ENCODE peak calls at places on chromosomes 13 and 19, in nine cellular contexts. F, O, X, G, V, K, M, B and S are unnamed samples.

GRCh38 chr19:12603714-12604113 is 6.9 kb downstream of the ZNF490 start:
- DNase-seq in F (no peak), O (peak), X (peak), G (peak), V (no peak), K (no peak), M (no peak), B (no peak), S (no peak)

GRCh38 chr19:36182612-36183454 is 30.6 kb upstream of the COX7A1 start:
- DNase-seq in F (no peak), O (no peak), X (peak), G (peak), V (no peak), K (no peak), M (no peak), B (no peak), S (no peak)

GRCh38 chr13:25286308-25286968 is 850 bp downstream of the MTMR6 start:
- DNase-seq in F (peak), O (peak), X (peak), G (no peak), V (no peak), K (no peak), M (no peak), B (peak), S (no peak)

GRCh38 chr19:15424121-15424520 is 5.3 kb upstream of the AKAP8L start:
- DNase-seq in F (no peak), O (no peak), X (no peak), G (no peak), V (no peak), K (no peak), M (no peak), B (no peak), S (no peak)

GRCh38 chr13:98454389-98454881 is 122.5 kb downstream of the STK24 start:
- DNase-seq in F (peak), O (peak), X (peak), G (peak), V (no peak), K (no peak), M (no peak), B (peak), S (no peak)

GRCh38 chr19:35142531-35143230 is 374 bp upstream of the FXYD7 start:
- DNase-seq in F (peak), O (peak), X (no peak), G (no peak), V (peak), K (peak), M (no peak), B (no peak), S (no peak)

GRCh38 chr19:42188665-42189064 is 28.8 kb downstream of the DEDD2 start:
- DNase-seq in F (no peak), O (no peak), X (no peak), G (no peak), V (no peak), K (no peak), M (no peak), B (no peak), S (no peak)

GRCh38 chr19:48625891-48626327 is 6.6 kb downstream of the SPHK2 start:
- DNase-seq in F (no peak), O (no peak), X (no peak), G (no peak), V (no peak), K (no peak), M (no peak), B (no peak), S (no peak)

GRCh38 chr19:4088975-4089374 is 22.3 kb upstream of the ZBTB7A start:
- DNase-seq in F (no peak), O (no peak), X (no peak), G (no peak), V (no peak), K (no peak), M (no peak), B (no peak), S (no peak)

GRCh38 chr19:50432221-50432626 is 468 bp upstream of the MYBPC2 start:
- DNase-seq in F (no peak), O (peak), X (peak), G (no peak), V (no peak), K (no peak), M (no peak), B (no peak), S (no peak)

GRCh38 chr19:4556574-4557185 is 2.8 kb downstream of the SEMA6B start:
- DNase-seq in F (peak), O (peak), X (no peak), G (no peak), V (peak), K (no peak), M (no peak), B (no peak), S (no peak)

GRCh38 chr19:56974554-56975207 is 134.2 kb upstream of the PEG3 start:
- DNase-seq in F (peak), O (no peak), X (no peak), G (no peak), V (no peak), K (no peak), M (no peak), B (peak), S (no peak)

GRCh38 chr19:56969726-56970125 is 129.2 kb upstream of the PEG3 start:
- DNase-seq in F (peak), O (peak), X (no peak), G (no peak), V (no peak), K (no peak), M (no peak), B (no peak), S (no peak)

GRCh38 chr19:56973713-56974553 is 133.4 kb upstream of the PEG3 start:
- DNase-seq in F (peak), O (no peak), X (no peak), G (no peak), V (no peak), K (no peak), M (no peak), B (peak), S (no peak)

GRCh38 chr19:56971230-56971629 is 130.7 kb upstream of the PEG3 start:
- DNase-seq in F (no peak), O (peak), X (no peak), G (no peak), V (no peak), K (no peak), M (no peak), B (no peak), S (no peak)

GRCh38 chr19:56972291-56972914 is 131.9 kb upstream of the PEG3 start:
- DNase-seq in F (peak), O (no peak), X (no peak), G (no peak), V (no peak), K (no peak), M (no peak), B (no peak), S (no peak)
- H3K4me3 ChIP-seq in F (no peak), O (no peak), X (no peak), G (no peak), V (no peak), K (no peak), M (no peak), B (no peak), S (no peak)

GRCh38 chr13:95704510-95704909 is 27.6 kb downstream of the DNAJC3 start:
- DNase-seq in F (no peak), O (peak), X (no peak), G (no peak), V (no peak), K (peak), M (no peak), B (no peak), S (no peak)
- TF ChIP-seq CTCF in F (no peak), O (peak), X (peak), G (no peak), V (peak), K (peak), M (no peak), B (peak), S (no peak)

GRCh38 chr19:6660930-6661329 is 9.0 kb downstream of the TNFSF14 start:
- DNase-seq in F (peak), O (no peak), X (no peak), G (no peak), V (peak), K (no peak), M (no peak), B (no peak), S (no peak)
- H3K4me3 ChIP-seq in F (no peak), O (no peak), X (no peak), G (no peak), V (no peak), K (no peak), M (no peak), B (no peak), S (no peak)

GRCh38 chr13:22934744-22935523 is 245.8 kb upstream of the SGCG start:
- DNase-seq in F (no peak), O (no peak), X (no peak), G (no peak), V (no peak), K (no peak), M (no peak), B (no peak), S (no peak)

GRCh38 chr13:22936228-22936627 is 244.6 kb upstream of the SGCG start:
- DNase-seq in F (no peak), O (no peak), X (no peak), G (no peak), V (no peak), K (no peak), M (no peak), B (no peak), S (no peak)

GRCh38 chr13:22938576-22938975 is 242.2 kb upstream of the SGCG start:
- DNase-seq in F (no peak), O (no peak), X (no peak), G (no peak), V (no peak), K (no peak), M (peak), B (no peak), S (no peak)

GRCh38 chr13:22939157-22939556 is 241.6 kb upstream of the SGCG start:
- DNase-seq in F (no peak), O (no peak), X (no peak), G (no peak), V (no peak), K (no peak), M (no peak), B (no peak), S (no peak)

DNA sequence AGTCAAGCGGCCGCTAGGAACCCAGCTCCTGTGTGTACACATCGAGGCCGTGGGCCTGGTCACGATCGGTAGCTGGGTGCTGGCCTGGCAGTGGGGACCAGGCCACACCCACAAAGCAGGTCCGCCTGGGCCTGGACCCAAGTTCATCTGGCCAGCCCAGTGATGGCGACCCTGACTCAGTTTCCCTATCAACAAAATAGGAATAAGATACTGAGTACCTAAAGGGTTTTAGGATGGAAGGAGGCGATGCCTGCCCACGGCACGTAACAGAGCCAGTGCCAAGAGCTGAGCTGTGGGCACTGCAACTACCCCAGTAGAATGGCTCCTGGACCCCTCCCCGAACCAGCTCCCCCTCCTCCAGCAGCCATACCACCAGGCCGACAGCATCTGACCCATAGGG is 243.5 kb upstream of the SGCG start:
- DNase-seq in F (no peak), O (no peak), X (no peak), G (no peak), V (no peak), K (no peak), M (peak), B (no peak), S (no peak)
- TF ChIP-seq CTCF in F (no peak), O (no peak), X (no peak), G (no peak), V (no peak), K (no peak), M (no peak), B (no peak), S (no peak)